ENCODE peak calls at places on chromosomes 12 and 14, in seven cellular contexts. One of them, this sample, is unnamed.

GRCh38 chr12:110075880-110076279 is 27.6 kb upstream of the C12orf76 start:
- DNase-seq in neural progenitor cell: no peak
- DNase-seq in tibial artery: no peak
- DNase-seq in thoracic aorta: no peak
- DNase-seq in WTC11: no peak
- DNase-seq in gastrocnemius medialis: no peak
- DNase-seq in breast epithelium: no peak
- DNase-seq in this sample: no peak

GRCh38 chr12:55972906-55973597 is 826 bp upstream of the RAB5B start:
- DNase-seq in neural progenitor cell: no peak
- DNase-seq in tibial artery: no peak
- DNase-seq in thoracic aorta: no peak
- DNase-seq in WTC11: no peak
- DNase-seq in gastrocnemius medialis: no peak
- DNase-seq in breast epithelium: no peak
- DNase-seq in this sample: no peak

GRCh38 chr14:96117997-96118790 is 79.0 kb downstream of the C14orf132 start:
- DNase-seq in neural progenitor cell: no peak
- DNase-seq in tibial artery: no peak
- DNase-seq in thoracic aorta: no peak
- DNase-seq in WTC11: no peak
- DNase-seq in gastrocnemius medialis: no peak
- DNase-seq in breast epithelium: no peak
- DNase-seq in this sample: no peak

GRCh38 chr14:89320381-89321000 is 96.5 kb downstream of the FOXN3 start:
- DNase-seq in neural progenitor cell: no peak
- DNase-seq in tibial artery: no peak
- DNase-seq in thoracic aorta: no peak
- DNase-seq in WTC11: no peak
- DNase-seq in gastrocnemius medialis: no peak
- DNase-seq in breast epithelium: no peak
- DNase-seq in this sample: no peak

GRCh38 chr12:130338794-130339601 is 1.3 kb downstream of the PIWIL1 start:
- DNase-seq in neural progenitor cell: no peak
- DNase-seq in tibial artery: no peak
- DNase-seq in thoracic aorta: no peak
- DNase-seq in WTC11: no peak
- DNase-seq in gastrocnemius medialis: no peak
- DNase-seq in breast epithelium: no peak
- DNase-seq in this sample: no peak

GRCh38 chr14:72444701-72445100 is 449.2 kb downstream of the DPF3 start:
- DNase-seq in neural progenitor cell: no peak
- DNase-seq in tibial artery: no peak
- DNase-seq in thoracic aorta: no peak
- DNase-seq in WTC11: no peak
- DNase-seq in gastrocnemius medialis: no peak
- DNase-seq in breast epithelium: no peak
- DNase-seq in this sample: no peak

GRCh38 chr14:76371066-76371465 is 4.9 kb upstream of the ESRRB start:
- DNase-seq in neural progenitor cell: no peak
- DNase-seq in tibial artery: no peak
- DNase-seq in thoracic aorta: no peak
- DNase-seq in WTC11: no peak
- DNase-seq in gastrocnemius medialis: no peak
- DNase-seq in breast epithelium: no peak
- DNase-seq in this sample: no peak

GRCh38 chr14:39266589-39266870 is 32.8 kb downstream of the MIA2 start:
- DNase-seq in neural progenitor cell: no peak
- DNase-seq in tibial artery: peak; percentile 51
- DNase-seq in thoracic aorta: no peak
- DNase-seq in WTC11: no peak
- DNase-seq in gastrocnemius medialis: no peak
- DNase-seq in breast epithelium: peak; percentile 73
- DNase-seq in this sample: peak; percentile 78

GRCh38 chr12:128163096-128163495 is 103.9 kb upstream of the TMEM132C start:
- DNase-seq in neural progenitor cell: no peak
- DNase-seq in tibial artery: no peak
- DNase-seq in thoracic aorta: no peak
- DNase-seq in WTC11: no peak
- DNase-seq in gastrocnemius medialis: no peak
- DNase-seq in breast epithelium: no peak
- DNase-seq in this sample: no peak

GRCh38 chr12:126747530-126748149 is 1519.3 kb upstream of the TMEM132C start:
- DNase-seq in neural progenitor cell: peak; percentile 67
- DNase-seq in tibial artery: no peak
- DNase-seq in thoracic aorta: no peak
- DNase-seq in WTC11: peak; percentile 12
- DNase-seq in gastrocnemius medialis: no peak
- DNase-seq in breast epithelium: no peak
- DNase-seq in this sample: no peak

GRCh38 chr12:115227137-115227615 is 543.2 kb upstream of the TBX3 start:
- DNase-seq in neural progenitor cell: no peak
- DNase-seq in tibial artery: no peak
- DNase-seq in thoracic aorta: no peak
- DNase-seq in WTC11: no peak
- DNase-seq in gastrocnemius medialis: peak; percentile 87
- DNase-seq in breast epithelium: no peak
- DNase-seq in this sample: no peak

GRCh38 chr12:26995706-26996105 is 18.5 kb downstream of the TM7SF3 start:
- DNase-seq in neural progenitor cell: no peak
- DNase-seq in tibial artery: no peak
- DNase-seq in thoracic aorta: no peak
- DNase-seq in WTC11: no peak
- DNase-seq in gastrocnemius medialis: no peak
- DNase-seq in breast epithelium: no peak
- DNase-seq in this sample: no peak

GRCh38 chr14:104185916-104186495 is 47.6 kb downstream of the KIF26A start:
- DNase-seq in neural progenitor cell: no peak
- DNase-seq in tibial artery: no peak
- DNase-seq in thoracic aorta: no peak
- DNase-seq in WTC11: no peak
- DNase-seq in gastrocnemius medialis: no peak
- DNase-seq in breast epithelium: no peak
- DNase-seq in this sample: no peak
- TF ChIP-seq CTCF in neural progenitor cell: no peak
- TF ChIP-seq CTCF in tibial artery: no peak
- TF ChIP-seq CTCF in thoracic aorta: no peak
- TF ChIP-seq CTCF in WTC11: no peak
- TF ChIP-seq CTCF in gastrocnemius medialis: no peak
- TF ChIP-seq CTCF in breast epithelium: no peak
- TF ChIP-seq CTCF in this sample: no peak

DNA sequence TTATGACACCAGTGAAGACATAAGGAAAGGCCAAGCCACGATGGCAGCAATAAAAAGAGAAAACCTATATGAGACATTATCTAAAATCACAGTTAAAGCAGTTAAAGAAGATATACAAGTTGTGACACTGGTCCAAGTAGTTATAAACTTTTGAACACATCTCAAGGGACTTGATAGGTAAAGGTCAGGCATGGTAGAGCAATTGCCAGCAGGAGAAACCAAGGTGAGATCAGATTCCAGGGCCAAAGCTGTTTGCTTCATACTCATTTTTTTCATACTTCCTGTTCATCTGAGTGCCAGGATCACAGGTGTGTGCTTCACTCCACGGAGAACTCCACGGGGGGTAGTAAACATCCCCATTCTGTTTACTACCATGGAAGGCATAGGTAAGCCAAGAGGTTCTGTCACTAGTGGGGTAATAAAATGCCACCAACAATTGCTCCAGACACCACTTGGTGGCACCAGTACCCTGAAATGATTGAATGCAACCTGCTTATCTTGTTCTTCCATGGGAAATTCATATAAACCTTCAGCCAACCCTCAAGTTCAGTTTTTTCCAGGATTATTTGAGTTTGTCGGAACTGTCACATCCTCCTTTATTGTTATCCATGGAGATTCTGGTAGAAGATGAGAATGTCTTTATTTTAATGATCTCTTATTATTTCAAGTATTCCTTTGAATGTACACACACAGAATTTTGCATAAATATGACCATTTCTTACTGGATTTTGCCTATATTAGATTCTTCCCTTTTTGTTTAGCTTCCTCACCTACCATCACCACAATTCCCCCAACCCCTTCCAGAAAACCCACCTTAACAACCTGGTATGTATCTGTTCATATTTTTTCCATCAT is 59.2 kb upstream of the TSPAN8 start:
- DNase-seq in neural progenitor cell: peak; percentile 35
- DNase-seq in tibial artery: no peak
- DNase-seq in thoracic aorta: no peak
- DNase-seq in WTC11: peak; percentile 21
- DNase-seq in gastrocnemius medialis: no peak
- DNase-seq in breast epithelium: no peak
- DNase-seq in this sample: no peak
- TF ChIP-seq CTCF in neural progenitor cell: peak; percentile 57
- TF ChIP-seq CTCF in tibial artery: peak; percentile 54
- TF ChIP-seq CTCF in thoracic aorta: peak; percentile 42
- TF ChIP-seq CTCF in WTC11: no peak
- TF ChIP-seq CTCF in gastrocnemius medialis: no peak
- TF ChIP-seq CTCF in breast epithelium: no peak
- TF ChIP-seq CTCF in this sample: peak; percentile 66

GRCh38 chr14:23380197-23381016 is 3.6 kb downstream of the CMTM5 start:
- DNase-seq in neural progenitor cell: no peak
- DNase-seq in tibial artery: no peak
- DNase-seq in thoracic aorta: no peak
- DNase-seq in WTC11: no peak
- DNase-seq in gastrocnemius medialis: no peak
- DNase-seq in breast epithelium: no peak
- DNase-seq in this sample: no peak
- TF ChIP-seq CTCF in neural progenitor cell: peak; percentile 2
- TF ChIP-seq CTCF in tibial artery: no peak
- TF ChIP-seq CTCF in thoracic aorta: no peak
- TF ChIP-seq CTCF in WTC11: no peak
- TF ChIP-seq CTCF in gastrocnemius medialis: no peak
- TF ChIP-seq CTCF in breast epithelium: no peak
- TF ChIP-seq CTCF in this sample: no peak

GRCh38 chr12:118560733-118561132 is 184.4 kb downstream of the SUDS3 start:
- DNase-seq in neural progenitor cell: no peak
- DNase-seq in tibial artery: no peak
- DNase-seq in thoracic aorta: no peak
- DNase-seq in WTC11: no peak
- DNase-seq in gastrocnemius medialis: no peak
- DNase-seq in breast epithelium: no peak
- DNase-seq in this sample: no peak
- TF ChIP-seq CTCF in neural progenitor cell: no peak
- TF ChIP-seq CTCF in tibial artery: no peak
- TF ChIP-seq CTCF in thoracic aorta: no peak
- TF ChIP-seq CTCF in WTC11: no peak
- TF ChIP-seq CTCF in gastrocnemius medialis: no peak
- TF ChIP-seq CTCF in breast epithelium: no peak
- TF ChIP-seq CTCF in this sample: no peak

DNA sequence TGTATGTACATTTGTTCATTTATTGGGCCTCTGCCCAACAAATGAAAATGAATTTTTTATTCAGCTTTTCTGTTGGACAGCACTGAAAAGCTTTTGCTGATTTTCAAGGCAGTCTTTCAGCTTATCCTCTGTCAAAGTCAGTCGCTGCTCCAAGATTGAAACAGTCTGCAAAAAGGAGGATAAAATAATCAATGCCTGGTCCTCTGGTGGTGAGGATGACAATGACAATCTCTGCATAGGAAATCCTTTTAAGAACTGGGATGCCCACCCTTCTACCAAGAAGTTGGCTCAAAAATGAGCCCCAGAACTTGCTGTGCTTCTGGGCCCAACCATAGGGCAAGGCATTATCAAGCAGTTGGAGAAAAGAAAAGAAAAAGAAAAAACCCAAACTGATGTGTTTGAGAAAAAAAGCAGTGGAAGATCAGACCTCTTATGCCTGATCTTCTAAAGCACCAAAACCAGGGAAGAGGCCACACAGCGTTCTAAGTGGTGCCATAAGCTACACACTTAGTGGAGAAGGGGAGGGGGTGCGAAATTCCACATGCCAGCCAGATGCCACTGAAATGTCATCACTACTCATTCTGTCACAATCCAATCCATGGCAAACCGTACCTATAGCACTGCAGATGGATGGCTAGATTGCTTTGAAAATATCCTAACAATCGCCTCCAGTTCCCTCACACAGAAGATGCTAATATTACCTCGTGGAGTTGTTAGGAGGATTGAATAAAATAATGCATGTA is 69.0 kb upstream of the DUSP6 start:
- DNase-seq in neural progenitor cell: no peak
- DNase-seq in tibial artery: no peak
- DNase-seq in thoracic aorta: no peak
- DNase-seq in WTC11: no peak
- DNase-seq in gastrocnemius medialis: no peak
- DNase-seq in breast epithelium: no peak
- DNase-seq in this sample: no peak
- TF ChIP-seq CTCF in neural progenitor cell: peak; percentile 28
- TF ChIP-seq CTCF in tibial artery: no peak
- TF ChIP-seq CTCF in thoracic aorta: no peak
- TF ChIP-seq CTCF in WTC11: no peak
- TF ChIP-seq CTCF in gastrocnemius medialis: no peak
- TF ChIP-seq CTCF in breast epithelium: no peak
- TF ChIP-seq CTCF in this sample: peak; percentile 45

GRCh38 chr12:17097674-17098073 is 491.7 kb upstream of the LMO3 start:
- DNase-seq in neural progenitor cell: no peak
- DNase-seq in tibial artery: no peak
- DNase-seq in thoracic aorta: no peak
- DNase-seq in WTC11: no peak
- DNase-seq in gastrocnemius medialis: no peak
- DNase-seq in breast epithelium: no peak
- DNase-seq in this sample: no peak
- TF ChIP-seq CTCF in neural progenitor cell: no peak
- TF ChIP-seq CTCF in tibial artery: no peak
- TF ChIP-seq CTCF in thoracic aorta: no peak
- TF ChIP-seq CTCF in WTC11: no peak
- TF ChIP-seq CTCF in gastrocnemius medialis: no peak
- TF ChIP-seq CTCF in breast epithelium: no peak
- TF ChIP-seq CTCF in this sample: no peak

DNA sequence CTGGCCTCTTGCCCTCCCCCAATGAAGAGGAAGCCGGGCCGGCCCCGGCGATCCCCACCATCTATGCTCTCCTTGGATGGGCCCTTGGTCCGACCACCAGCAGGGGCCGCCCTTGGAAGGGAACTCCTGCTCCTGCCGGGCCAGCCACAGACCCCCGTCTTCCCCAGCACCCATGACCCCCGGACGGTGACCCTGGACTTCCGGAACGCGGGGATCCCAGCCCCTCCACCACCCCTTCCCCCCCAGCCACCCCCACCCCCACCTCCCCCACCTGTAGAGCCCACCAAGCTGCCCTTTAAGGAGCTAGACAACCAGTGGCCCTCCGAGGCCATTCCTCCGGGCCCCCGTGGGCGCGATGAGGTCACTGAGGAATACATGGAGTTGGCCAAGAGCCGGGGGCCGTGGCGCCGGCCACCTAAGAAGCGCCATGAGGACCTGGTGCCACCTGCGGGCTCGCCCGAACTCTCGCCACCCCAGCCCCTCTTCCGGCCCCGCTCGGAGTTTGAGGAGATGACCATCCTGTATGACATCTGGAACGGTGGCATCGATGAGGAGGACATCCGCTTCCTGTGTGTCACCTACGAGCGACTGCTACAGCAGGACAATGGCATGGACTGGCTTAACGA is 19.4 kb downstream of the SETD1B start:
- DNase-seq in neural progenitor cell: no peak
- DNase-seq in tibial artery: no peak
- DNase-seq in thoracic aorta: no peak
- DNase-seq in WTC11: no peak
- DNase-seq in gastrocnemius medialis: no peak
- DNase-seq in breast epithelium: no peak
- DNase-seq in this sample: no peak
- TF ChIP-seq CTCF in neural progenitor cell: peak; percentile 22
- TF ChIP-seq CTCF in tibial artery: no peak
- TF ChIP-seq CTCF in thoracic aorta: no peak
- TF ChIP-seq CTCF in WTC11: no peak
- TF ChIP-seq CTCF in gastrocnemius medialis: no peak
- TF ChIP-seq CTCF in breast epithelium: no peak
- TF ChIP-seq CTCF in this sample: no peak

GRCh38 chr14:99524804-99525698 is 43.8 kb downstream of the CCNK start:
- DNase-seq in neural progenitor cell: peak; percentile 67
- DNase-seq in tibial artery: no peak
- DNase-seq in thoracic aorta: no peak
- DNase-seq in WTC11: no peak
- DNase-seq in gastrocnemius medialis: no peak
- DNase-seq in breast epithelium: no peak
- DNase-seq in this sample: no peak
- TF ChIP-seq CTCF in neural progenitor cell: peak; percentile 47
- TF ChIP-seq CTCF in tibial artery: no peak
- TF ChIP-seq CTCF in thoracic aorta: no peak
- TF ChIP-seq CTCF in WTC11: no peak
- TF ChIP-seq CTCF in gastrocnemius medialis: no peak
- TF ChIP-seq CTCF in breast epithelium: no peak
- TF ChIP-seq CTCF in this sample: peak; percentile 52

This sample was measured in type B pancreatic cell.